ENCODE peak calls at places on chromosomes 12 and 14, in four cellular contexts. One of them, this sample, is unnamed. For H3K4me1 and H3K9me3, the result is how much of the 10 kb centered on the place peaks cover.

GRCh38 chr12:83173250-83173649 is 486.5 kb downstream of the TMTC2 start:
- DNase-seq in tibial artery: no peak
- DNase-seq in heart right ventricle: no peak
- DNase-seq in psoas muscle: no peak
- DNase-seq in this sample: no peak

GRCh38 chr14:62592877-62593276 is 452.4 kb downstream of the KCNH5 start:
- DNase-seq in tibial artery: no peak
- DNase-seq in heart right ventricle: no peak
- DNase-seq in psoas muscle: no peak
- DNase-seq in this sample: no peak

GRCh38 chr12:89179245-89179644 is 173.1 kb downstream of the DUSP6 start:
- DNase-seq in tibial artery: no peak
- DNase-seq in heart right ventricle: no peak
- DNase-seq in psoas muscle: no peak
- DNase-seq in this sample: no peak

GRCh38 chr14:50941151-50941550 is 3.1 kb downstream of the PYGL start:
- DNase-seq in tibial artery: no peak
- DNase-seq in heart right ventricle: no peak
- DNase-seq in psoas muscle: no peak
- DNase-seq in this sample: peak

GRCh38 chr12:12560587-12561304 is 1.9 kb downstream of the DUSP16 start:
- DNase-seq in tibial artery: peak
- DNase-seq in heart right ventricle: peak
- DNase-seq in psoas muscle: no peak
- DNase-seq in this sample: peak

GRCh38 chr12:83039413-83039812 is 352.7 kb downstream of the TMTC2 start:
- DNase-seq in tibial artery: no peak
- DNase-seq in heart right ventricle: no peak
- DNase-seq in psoas muscle: no peak
- DNase-seq in this sample: no peak

GRCh38 chr14:95197498-95198010 is 40.2 kb upstream of the DICER1 start:
- DNase-seq in tibial artery: no peak
- DNase-seq in heart right ventricle: no peak
- DNase-seq in psoas muscle: no peak
- DNase-seq in this sample: no peak

GRCh38 chr12:68252077-68252476 is 1.3 kb downstream of the IL22 start:
- DNase-seq in tibial artery: no peak
- DNase-seq in heart right ventricle: no peak
- DNase-seq in psoas muscle: no peak
- DNase-seq in this sample: no peak

GRCh38 chr14:78673845-78674244 is 503.7 kb downstream of the NRXN3 start:
- DNase-seq in tibial artery: no peak
- DNase-seq in heart right ventricle: no peak
- DNase-seq in psoas muscle: no peak
- DNase-seq in this sample: no peak

DNA sequence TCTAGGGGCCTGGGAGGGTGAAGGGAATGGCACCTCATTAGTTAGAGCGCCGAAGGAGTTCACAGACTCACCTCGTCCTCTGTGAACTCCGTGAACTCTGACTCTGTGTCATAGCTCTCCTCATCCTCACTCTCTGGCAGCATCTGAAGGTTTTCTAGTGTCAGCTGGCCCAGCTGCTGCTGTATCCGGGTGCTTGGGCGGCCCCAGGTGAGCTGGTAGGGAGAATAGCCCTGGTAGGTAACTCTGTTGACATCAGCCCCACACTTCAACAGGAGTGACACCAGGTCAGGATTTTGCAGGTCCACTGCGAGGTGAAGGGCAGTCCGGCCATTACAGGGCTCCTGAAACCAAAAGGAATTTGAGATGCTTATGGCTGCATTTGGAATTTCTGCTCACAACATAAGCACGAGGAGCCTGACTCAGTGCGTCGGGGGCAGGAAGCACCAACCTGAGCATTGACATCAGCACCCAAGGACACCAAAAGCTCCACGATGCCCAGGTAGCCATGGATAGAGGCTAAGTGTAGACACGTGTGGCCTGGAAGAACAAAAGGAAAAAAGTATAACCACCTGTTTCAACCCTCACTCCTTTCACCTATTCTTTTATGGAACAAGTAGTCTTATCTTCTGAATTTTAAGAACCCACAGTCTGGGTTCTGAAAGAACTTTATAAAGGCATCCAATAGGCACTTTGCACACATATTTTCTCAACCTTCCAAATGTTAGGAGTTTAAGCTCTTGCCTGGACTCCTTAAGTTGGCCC is 2.0 kb downstream of the NFKBIA start:
- DNase-seq in tibial artery: no peak
- DNase-seq in heart right ventricle: no peak
- DNase-seq in psoas muscle: no peak
- DNase-seq in this sample: no peak
- H3K4me1 ChIP-seq in tibial artery: half or more
- H3K4me1 ChIP-seq in heart right ventricle: half or more
- H3K4me1 ChIP-seq in psoas muscle: under half
- H3K4me1 ChIP-seq in this sample: under half

GRCh38 chr12:103751600-103751999 is 89.4 kb downstream of the NT5DC3 start:
- DNase-seq in tibial artery: no peak
- DNase-seq in heart right ventricle: no peak
- DNase-seq in psoas muscle: no peak
- DNase-seq in this sample: peak

GRCh38 chr12:103748875-103749274 is 92.2 kb downstream of the NT5DC3 start:
- DNase-seq in tibial artery: no peak
- DNase-seq in heart right ventricle: no peak
- DNase-seq in psoas muscle: no peak
- DNase-seq in this sample: no peak

GRCh38 chr12:103755425-103755824 is 85.6 kb downstream of the NT5DC3 start:
- DNase-seq in tibial artery: no peak
- DNase-seq in heart right ventricle: no peak
- DNase-seq in psoas muscle: no peak
- DNase-seq in this sample: no peak

GRCh38 chr12:103748002-103748401 is 93.0 kb downstream of the NT5DC3 start:
- DNase-seq in tibial artery: no peak
- DNase-seq in heart right ventricle: no peak
- DNase-seq in psoas muscle: no peak
- DNase-seq in this sample: no peak

DNA sequence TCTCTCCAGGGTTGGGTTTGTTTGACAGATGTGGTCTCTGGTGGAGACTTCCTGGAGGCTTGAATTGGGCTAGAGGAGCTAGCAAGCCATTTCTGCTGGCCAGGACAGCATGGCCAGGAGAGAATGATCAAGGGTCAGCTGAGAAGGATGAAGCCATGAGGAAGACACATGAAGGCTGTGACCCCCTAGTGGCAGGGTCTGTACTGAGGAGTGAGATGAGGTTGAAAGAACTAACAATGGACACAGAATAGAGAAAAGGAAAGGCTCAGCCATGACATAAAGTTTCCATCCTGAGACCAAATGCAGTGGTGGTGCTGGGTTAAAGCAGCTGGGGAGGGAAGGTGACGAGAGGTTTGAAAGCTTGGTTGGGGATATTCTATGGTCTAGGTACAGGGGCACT is 89.9 kb downstream of the NT5DC3 start:
- DNase-seq in tibial artery: no peak
- DNase-seq in heart right ventricle: no peak
- DNase-seq in psoas muscle: no peak
- DNase-seq in this sample: no peak
- TF ChIP-seq CTCF in tibial artery: no peak
- TF ChIP-seq CTCF in heart right ventricle: no peak
- TF ChIP-seq CTCF in psoas muscle: no peak
- TF ChIP-seq CTCF in this sample: no peak

DNA sequence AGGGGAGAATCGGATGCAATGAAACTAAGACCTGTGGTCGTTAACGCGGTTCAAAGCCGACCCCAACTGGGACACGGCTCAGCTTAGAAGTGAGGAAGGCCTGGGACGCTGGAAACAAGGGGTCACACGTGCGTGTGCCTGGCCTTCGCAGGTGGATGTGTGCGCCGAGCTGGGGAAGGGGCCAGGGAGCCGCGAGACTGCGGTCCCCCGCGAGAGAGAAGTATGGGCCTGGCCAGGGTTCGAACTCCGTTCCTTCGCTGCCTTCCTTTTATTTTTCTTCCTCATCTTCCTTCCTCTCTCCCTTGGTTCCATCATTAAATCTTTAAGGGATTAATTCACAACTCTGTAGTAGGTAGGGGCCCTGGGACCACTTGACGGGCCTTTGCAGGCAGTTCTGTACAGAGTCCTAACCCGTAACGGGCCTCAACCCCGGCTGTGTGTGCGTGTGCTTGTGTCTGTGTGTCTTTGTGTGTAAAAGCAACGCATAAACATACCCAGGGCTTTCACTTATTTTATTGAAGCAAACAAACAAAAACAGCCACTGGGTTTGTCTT is 3.6 kb downstream of the TTC6 start:
- DNase-seq in tibial artery: no peak
- DNase-seq in heart right ventricle: no peak
- DNase-seq in psoas muscle: no peak
- DNase-seq in this sample: no peak
- H3K9me3 ChIP-seq in tibial artery: under half
- H3K9me3 ChIP-seq in heart right ventricle: under half
- H3K9me3 ChIP-seq in psoas muscle: under half
- H3K9me3 ChIP-seq in this sample: under half

GRCh38 chr12:6335451-6336078 is 6.3 kb downstream of the TNFRSF1A start:
- DNase-seq in tibial artery: peak
- DNase-seq in heart right ventricle: peak
- DNase-seq in psoas muscle: peak
- DNase-seq in this sample: peak

GRCh38 chr12:6336859-6337744 is 4.8 kb downstream of the TNFRSF1A start:
- DNase-seq in tibial artery: no peak
- DNase-seq in heart right ventricle: no peak
- DNase-seq in psoas muscle: no peak
- DNase-seq in this sample: no peak

GRCh38 chr12:6334940-6335450 is 6.9 kb downstream of the TNFRSF1A start:
- DNase-seq in tibial artery: no peak
- DNase-seq in heart right ventricle: no peak
- DNase-seq in psoas muscle: peak
- DNase-seq in this sample: no peak

GRCh38 chr12:6337958-6338406 is 3.9 kb downstream of the TNFRSF1A start:
- DNase-seq in tibial artery: no peak
- DNase-seq in heart right ventricle: no peak
- DNase-seq in psoas muscle: peak
- DNase-seq in this sample: peak

GRCh38 chr12:6336079-6336858 is 5.6 kb downstream of the TNFRSF1A start:
- DNase-seq in tibial artery: peak
- DNase-seq in heart right ventricle: peak
- DNase-seq in psoas muscle: peak
- DNase-seq in this sample: peak
- H3K4me1 ChIP-seq in tibial artery: half or more
- H3K4me1 ChIP-seq in heart right ventricle: half or more
- H3K4me1 ChIP-seq in psoas muscle: half or more
- H3K4me1 ChIP-seq in this sample: under half

DNA sequence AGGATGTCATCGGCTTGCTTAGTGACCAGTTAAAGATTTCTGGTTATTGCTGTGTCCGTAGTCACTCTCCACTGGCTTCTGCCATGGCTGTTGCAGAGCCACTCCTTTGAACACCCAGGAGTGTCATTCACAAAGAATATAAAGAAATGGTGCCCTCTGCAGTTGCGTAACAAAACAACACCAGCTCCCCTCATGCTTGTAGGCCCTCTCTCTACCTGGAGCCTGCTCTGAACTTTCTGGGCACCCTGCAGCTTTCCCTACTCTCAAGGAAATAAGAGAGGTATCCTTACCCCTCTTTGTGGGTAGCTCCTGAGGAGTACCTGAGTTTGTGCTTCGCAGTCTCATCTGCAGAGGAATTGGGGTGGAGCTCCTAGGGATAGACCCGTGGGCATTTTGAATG is 97.3 kb upstream of the TMEM260 start:
- DNase-seq in tibial artery: no peak
- DNase-seq in heart right ventricle: no peak
- DNase-seq in psoas muscle: no peak
- DNase-seq in this sample: peak
- TF ChIP-seq CTCF in tibial artery: no peak
- TF ChIP-seq CTCF in heart right ventricle: no peak
- TF ChIP-seq CTCF in psoas muscle: no peak
- TF ChIP-seq CTCF in this sample: peak

GRCh38 chr14:20031058-20031457 is 4.8 kb downstream of the OR4K13 start:
- DNase-seq in tibial artery: no peak
- DNase-seq in heart right ventricle: no peak
- DNase-seq in psoas muscle: no peak
- DNase-seq in this sample: no peak
- H3K9me3 ChIP-seq in tibial artery: under half
- H3K9me3 ChIP-seq in heart right ventricle: under half
- H3K9me3 ChIP-seq in psoas muscle: under half
- H3K9me3 ChIP-seq in this sample: under half

GRCh38 chr14:53946071-53946403 is 10.6 kb downstream of the BMP4 start:
- DNase-seq in tibial artery: no peak
- DNase-seq in heart right ventricle: no peak
- DNase-seq in psoas muscle: no peak
- DNase-seq in this sample: no peak

GRCh38 chr14:53949201-53949600 is 7.4 kb downstream of the BMP4 start:
- DNase-seq in tibial artery: no peak
- DNase-seq in heart right ventricle: no peak
- DNase-seq in psoas muscle: no peak
- DNase-seq in this sample: no peak

GRCh38 chr14:53948181-53948884 is 8.3 kb downstream of the BMP4 start:
- DNase-seq in tibial artery: no peak
- DNase-seq in heart right ventricle: no peak
- DNase-seq in psoas muscle: no peak
- DNase-seq in this sample: no peak

GRCh38 chr14:53946404-53947400 is 9.9 kb downstream of the BMP4 start:
- DNase-seq in tibial artery: no peak
- DNase-seq in heart right ventricle: no peak
- DNase-seq in psoas muscle: no peak
- DNase-seq in this sample: no peak

GRCh38 chr14:53947452-53948180 is 9.0 kb downstream of the BMP4 start:
- DNase-seq in tibial artery: no peak
- DNase-seq in heart right ventricle: no peak
- DNase-seq in psoas muscle: no peak
- DNase-seq in this sample: no peak
- H3K4me1 ChIP-seq in tibial artery: under half
- H3K4me1 ChIP-seq in heart right ventricle: under half
- H3K4me1 ChIP-seq in psoas muscle: under half
- H3K4me1 ChIP-seq in this sample: under half

GRCh38 chr12:52320784-52321400 is at the start of gene KRT83:
- DNase-seq in tibial artery: no peak
- DNase-seq in heart right ventricle: no peak
- DNase-seq in psoas muscle: no peak
- DNase-seq in this sample: no peak

GRCh38 chr12:52321433-52321832 is 235 bp upstream of the KRT83 start:
- DNase-seq in tibial artery: no peak
- DNase-seq in heart right ventricle: no peak
- DNase-seq in psoas muscle: no peak
- DNase-seq in this sample: no peak

GRCh38 chr12:52318241-52318990 is 2.8 kb downstream of the KRT83 start:
- DNase-seq in tibial artery: no peak
- DNase-seq in heart right ventricle: no peak
- DNase-seq in psoas muscle: no peak
- DNase-seq in this sample: no peak

GRCh38 chr12:52317443-52318052 is 3.6 kb downstream of the KRT83 start:
- DNase-seq in tibial artery: no peak
- DNase-seq in heart right ventricle: no peak
- DNase-seq in psoas muscle: no peak
- DNase-seq in this sample: no peak

GRCh38 chr12:52319097-52319496 is 2.1 kb downstream of the KRT83 start:
- DNase-seq in tibial artery: no peak
- DNase-seq in heart right ventricle: no peak
- DNase-seq in psoas muscle: no peak
- DNase-seq in this sample: no peak
- TF ChIP-seq CTCF in tibial artery: no peak
- TF ChIP-seq CTCF in heart right ventricle: no peak
- TF ChIP-seq CTCF in psoas muscle: no peak
- TF ChIP-seq CTCF in this sample: no peak

GRCh38 chr14:74207943-74208342 is 31.3 kb upstream of the VSX2 start:
- DNase-seq in tibial artery: no peak
- DNase-seq in heart right ventricle: no peak
- DNase-seq in psoas muscle: no peak
- DNase-seq in this sample: no peak
- H3K9me3 ChIP-seq in tibial artery: under half
- H3K9me3 ChIP-seq in heart right ventricle: under half
- H3K9me3 ChIP-seq in psoas muscle: under half
- H3K9me3 ChIP-seq in this sample: under half

This sample was measured in cardiac muscle cell.